ENCODE peak calls at places on chromosomes 4 and X, in six cellular contexts. R is activated CD8-positive, alpha-beta memory T cell treated with anti-CD3 and anti-CD28 coated beads for 48 hours; E is CD4-positive, alpha-beta T cell; A is T-helper 9 cell; X is HEK293T; Z is NCI-H82. J is an unnamed sample.

GRCh38 chrX:45760187-45760742 is 559.6 kb upstream of the DIPK2B start:
- DNase-seq in Z (no peak), E (no peak), A (no peak), X (no peak), R (no peak), J (no peak)

GRCh38 chr4:35986537-35986936 is 257.8 kb downstream of the ARAP2 start:
- DNase-seq in Z (no peak), R (no peak), A (no peak), X (no peak), E (no peak), J (no peak)

GRCh38 chr4:127479031-127479622 is 153.6 kb upstream of the INTU start:
- DNase-seq in A (no peak), R (no peak), Z (peak; percentile 64), X (peak; percentile 10), E (no peak), J (peak; percentile 7)

GRCh38 chr4:52250124-52250523 is 199.0 kb downstream of the SPATA18 start:
- DNase-seq in R (no peak), Z (peak; percentile 1), E (no peak), X (no peak), A (no peak), J (no peak)

GRCh38 chr4:60403986-60404385 is 796.1 kb upstream of the ADGRL3 start:
- DNase-seq in Z (no peak), R (no peak), E (no peak), A (no peak), X (no peak), J (no peak)

GRCh38 chrX:40933132-40934078 is 151.8 kb upstream of the USP9X start:
- DNase-seq in Z (peak; percentile 77), A (no peak), X (peak; percentile 46), R (no peak), E (no peak), J (peak; percentile 1)

GRCh38 chr4:153095448-153096204 is 108.6 kb upstream of the TRIM2 start:
- DNase-seq in E (no peak), X (no peak), Z (no peak), A (no peak), R (no peak), J (no peak)

GRCh38 chrX:34918091-34918736 is 24.4 kb upstream of the FAM47B start:
- DNase-seq in R (no peak), X (no peak), Z (no peak), E (no peak), A (no peak), J (no peak)

GRCh38 chr4:71262161-71262560 is 76.7 kb upstream of the SLC4A4 start:
- DNase-seq in R (no peak), X (no peak), Z (no peak), A (no peak), E (no peak), J (no peak)

GRCh38 chr4:151098191-151098590 is 1.2 kb upstream of the RPS3A start:
- DNase-seq in R (no peak), X (no peak), A (no peak), Z (no peak), E (no peak), J (no peak)

GRCh38 chrX:46587158-46587557 is 13.6 kb downstream of the CHST7 start:
- DNase-seq in Z (no peak), A (no peak), X (no peak), E (no peak), R (no peak), J (peak; percentile 64)

GRCh38 chr4:139833131-139833930 is 167.7 kb downstream of the MGST2 start:
- DNase-seq in Z (peak; percentile 66), X (no peak), R (no peak), E (no peak), A (no peak), J (no peak)

GRCh38 chr4:2341261-2341841 is 77.1 kb downstream of the ZFYVE28 start:
- DNase-seq in X (no peak), A (no peak), E (no peak), R (no peak), Z (no peak), J (no peak)

GRCh38 chr4:112813790-112814189 is 176.8 kb downstream of the LARP7 start:
- DNase-seq in X (no peak), Z (no peak), A (no peak), R (no peak), E (no peak), J (no peak)

GRCh38 chrX:12610079-12610478 is 181.1 kb upstream of the PRPS2 start:
- DNase-seq in Z (no peak), R (no peak), E (no peak), X (no peak), A (no peak), J (no peak)

J was measured in T-helper 2 cell.